ENCODE peak calls at places on chromosomes 13 and 19, in seven cellular contexts. One of them, this sample, is unnamed.

GRCh38 chr19:38183227-38183914 is 40.7 kb downstream of the DPF1 start:
- DNase-seq in HuH-7.5: no peak
- DNase-seq in left cardiac atrium: peak
- DNase-seq in thoracic aorta: no peak
- DNase-seq in NCI-H510A treated with DMSO at 0.1 percent for 48 hours: no peak
- DNase-seq in ACHN: no peak
- DNase-seq in stimulated activated CD8-positive, alpha-beta memory T cell treated with anti-CD3 and anti-CD28 coated beads, Interleukin-7, amount 100 ng/mL, for 4 hours: no peak
- DNase-seq in this sample: no peak

GRCh38 chr13:101346942-101347728 is 69.2 kb downstream of the NALCN start:
- DNase-seq in ACHN: no peak
- DNase-seq in NCI-H510A treated with DMSO at 0.1 percent for 48 hours: no peak
- DNase-seq in left cardiac atrium: no peak
- DNase-seq in thoracic aorta: no peak
- DNase-seq in HuH-7.5: no peak
- DNase-seq in stimulated activated CD8-positive, alpha-beta memory T cell treated with anti-CD3 and anti-CD28 coated beads, Interleukin-7, amount 100 ng/mL, for 4 hours: no peak
- DNase-seq in this sample: no peak

GRCh38 chr13:73781384-73781783 is 352.8 kb downstream of the KLF12 start:
- DNase-seq in stimulated activated CD8-positive, alpha-beta memory T cell treated with anti-CD3 and anti-CD28 coated beads, Interleukin-7, amount 100 ng/mL, for 4 hours: no peak
- DNase-seq in thoracic aorta: no peak
- DNase-seq in ACHN: no peak
- DNase-seq in HuH-7.5: no peak
- DNase-seq in left cardiac atrium: no peak
- DNase-seq in NCI-H510A treated with DMSO at 0.1 percent for 48 hours: no peak
- DNase-seq in this sample: no peak

GRCh38 chr19:8028951-8029491 is 23.5 kb upstream of the CCL25 start:
- DNase-seq in ACHN: no peak
- DNase-seq in thoracic aorta: no peak
- DNase-seq in left cardiac atrium: no peak
- DNase-seq in HuH-7.5: no peak
- DNase-seq in NCI-H510A treated with DMSO at 0.1 percent for 48 hours: no peak
- DNase-seq in stimulated activated CD8-positive, alpha-beta memory T cell treated with anti-CD3 and anti-CD28 coated beads, Interleukin-7, amount 100 ng/mL, for 4 hours: no peak
- DNase-seq in this sample: no peak

GRCh38 chr13:73851104-73851503 is 283.1 kb downstream of the KLF12 start:
- DNase-seq in HuH-7.5: no peak
- DNase-seq in thoracic aorta: no peak
- DNase-seq in NCI-H510A treated with DMSO at 0.1 percent for 48 hours: no peak
- DNase-seq in left cardiac atrium: no peak
- DNase-seq in ACHN: no peak
- DNase-seq in stimulated activated CD8-positive, alpha-beta memory T cell treated with anti-CD3 and anti-CD28 coated beads, Interleukin-7, amount 100 ng/mL, for 4 hours: no peak
- DNase-seq in this sample: no peak

GRCh38 chr19:3034194-3034844 is 5.2 kb upstream of the TLE2 start:
- DNase-seq in NCI-H510A treated with DMSO at 0.1 percent for 48 hours: no peak
- DNase-seq in HuH-7.5: no peak
- DNase-seq in stimulated activated CD8-positive, alpha-beta memory T cell treated with anti-CD3 and anti-CD28 coated beads, Interleukin-7, amount 100 ng/mL, for 4 hours: no peak
- DNase-seq in thoracic aorta: no peak
- DNase-seq in ACHN: no peak
- DNase-seq in left cardiac atrium: no peak
- DNase-seq in this sample: no peak

GRCh38 chr13:113952983-113953520 is 20.8 kb downstream of the C13orf46 start:
- DNase-seq in NCI-H510A treated with DMSO at 0.1 percent for 48 hours: no peak
- DNase-seq in thoracic aorta: no peak
- DNase-seq in left cardiac atrium: peak
- DNase-seq in HuH-7.5: no peak
- DNase-seq in stimulated activated CD8-positive, alpha-beta memory T cell treated with anti-CD3 and anti-CD28 coated beads, Interleukin-7, amount 100 ng/mL, for 4 hours: no peak
- DNase-seq in ACHN: no peak
- DNase-seq in this sample: no peak

GRCh38 chr19:7930765-7931164 is 4.8 kb upstream of the CTXN1 start:
- DNase-seq in stimulated activated CD8-positive, alpha-beta memory T cell treated with anti-CD3 and anti-CD28 coated beads, Interleukin-7, amount 100 ng/mL, for 4 hours: no peak
- DNase-seq in HuH-7.5: no peak
- DNase-seq in left cardiac atrium: no peak
- DNase-seq in NCI-H510A treated with DMSO at 0.1 percent for 48 hours: no peak
- DNase-seq in thoracic aorta: no peak
- DNase-seq in ACHN: no peak
- DNase-seq in this sample: no peak

GRCh38 chr19:52959613-52960295 is 2.9 kb downstream of the ZNF816 start:
- DNase-seq in thoracic aorta: no peak
- DNase-seq in stimulated activated CD8-positive, alpha-beta memory T cell treated with anti-CD3 and anti-CD28 coated beads, Interleukin-7, amount 100 ng/mL, for 4 hours: no peak
- DNase-seq in ACHN: no peak
- DNase-seq in NCI-H510A treated with DMSO at 0.1 percent for 48 hours: no peak
- DNase-seq in left cardiac atrium: no peak
- DNase-seq in HuH-7.5: no peak
- DNase-seq in this sample: no peak

GRCh38 chr19:45558399-45558878 is 26.2 kb downstream of the OPA3 start:
- DNase-seq in left cardiac atrium: peak
- DNase-seq in stimulated activated CD8-positive, alpha-beta memory T cell treated with anti-CD3 and anti-CD28 coated beads, Interleukin-7, amount 100 ng/mL, for 4 hours: peak
- DNase-seq in ACHN: peak
- DNase-seq in NCI-H510A treated with DMSO at 0.1 percent for 48 hours: peak
- DNase-seq in HuH-7.5: peak
- DNase-seq in thoracic aorta: no peak
- DNase-seq in this sample: peak

GRCh38 chr13:46296920-46297319 is 85.2 kb downstream of the LRRC63 start:
- DNase-seq in HuH-7.5: no peak
- DNase-seq in left cardiac atrium: no peak
- DNase-seq in ACHN: no peak
- DNase-seq in NCI-H510A treated with DMSO at 0.1 percent for 48 hours: no peak
- DNase-seq in stimulated activated CD8-positive, alpha-beta memory T cell treated with anti-CD3 and anti-CD28 coated beads, Interleukin-7, amount 100 ng/mL, for 4 hours: no peak
- DNase-seq in thoracic aorta: no peak
- DNase-seq in this sample: no peak

GRCh38 chr19:49436381-49437017 is 4.8 kb downstream of the SLC17A7 start:
- DNase-seq in HuH-7.5: no peak
- DNase-seq in NCI-H510A treated with DMSO at 0.1 percent for 48 hours: no peak
- DNase-seq in left cardiac atrium: no peak
- DNase-seq in ACHN: no peak
- DNase-seq in thoracic aorta: no peak
- DNase-seq in stimulated activated CD8-positive, alpha-beta memory T cell treated with anti-CD3 and anti-CD28 coated beads, Interleukin-7, amount 100 ng/mL, for 4 hours: no peak
- DNase-seq in this sample: no peak

GRCh38 chr13:43686557-43686956 is 100.2 kb downstream of the ENOX1 start:
- DNase-seq in stimulated activated CD8-positive, alpha-beta memory T cell treated with anti-CD3 and anti-CD28 coated beads, Interleukin-7, amount 100 ng/mL, for 4 hours: no peak
- DNase-seq in ACHN: peak
- DNase-seq in left cardiac atrium: peak
- DNase-seq in NCI-H510A treated with DMSO at 0.1 percent for 48 hours: no peak
- DNase-seq in HuH-7.5: no peak
- DNase-seq in thoracic aorta: no peak
- DNase-seq in this sample: no peak

This sample was measured in central memory CD8-positive, alpha-beta T cell.